ENCODE peak calls at places on chromosomes 16 and 17, in four cellular contexts. I, W, T and J are unnamed samples.

GRCh38 chr16:14202697-14203096 is 131.6 kb downstream of the MRTFB start:
- DNase-seq in T (no peak), W (no peak), I (no peak), J (no peak)

GRCh38 chr17:66347661-66348604 is 45.5 kb downstream of the PRKCA start:
- DNase-seq in W (no peak), T (no peak), I (no peak), J (no peak)

GRCh38 chr16:65005696-65006095 is 116.2 kb downstream of the CDH11 start:
- DNase-seq in T (no peak), W (no peak), I (no peak), J (no peak)

GRCh38 chr16:22191966-22192260 is 14.2 kb upstream of the EEF2K start:
- DNase-seq in W (no peak), T (no peak), I (no peak), J (peak)

GRCh38 chr17:246226-246625 is 64.8 kb upstream of the DOC2B start:
- DNase-seq in I (no peak), T (no peak), W (no peak), J (no peak)

GRCh38 chr17:15288859-15289258 is 23.7 kb upstream of the PMP22 start:
- DNase-seq in I (no peak), T (no peak), W (no peak), J (no peak)

GRCh38 chr17:2393184-2393953 is 7.5 kb downstream of the MNT start:
- DNase-seq in W (peak), T (peak), I (peak), J (peak)

GRCh38 chr16:30604316-30604947 is 5.8 kb downstream of the ZNF689 start:
- DNase-seq in W (no peak), I (no peak), T (no peak), J (no peak)

GRCh38 chr16:66487580-66488235 is 60.6 kb downstream of the BEAN1 start:
- DNase-seq in I (no peak), T (no peak), W (no peak), J (no peak)